ENCODE peak calls at places on chromosomes 2 and 18, in six cellular contexts. N is K562, D is HCT116, Y is A549, B is H1, C is GM12878. G is an unnamed sample.

GRCh38 chr2:33000986-33001385 is 54.2 kb downstream of the LTBP1 start:
- DNase-seq in B (no peak), Y (no peak), D (no peak), N (no peak), C (no peak), G (no peak)

GRCh38 chr2:230697676-230698075 is 15.0 kb upstream of the CAB39 start:
- DNase-seq in Y (no peak), B (no peak), C (no peak), N (no peak), D (peak; percentile 79), G (no peak)

GRCh38 chr18:42047721-42048120 is 92.7 kb downstream of the PIK3C3 start:
- DNase-seq in B (no peak), Y (no peak), N (no peak), D (no peak), C (no peak), G (peak; percentile 5)

GRCh38 chr2:25251461-25252273 is 83.3 kb upstream of the POMC start:
- DNase-seq in C (no peak), N (peak; percentile 65), B (peak; percentile 79), Y (peak; percentile 47), D (no peak), G (peak; percentile 72)

GRCh38 chr2:19898592-19899329 is 3.0 kb downstream of the TTC32 start:
- DNase-seq in B (no peak), N (peak; percentile 36), D (no peak), Y (no peak), C (no peak), G (peak; percentile 34)

GRCh38 chr2:181616715-181617114 is 40.2 kb downstream of the CERKL start:
- DNase-seq in B (no peak), Y (no peak), N (no peak), D (no peak), C (no peak), G (no peak)

GRCh38 chr18:26655010-26655613 is 106.8 kb upstream of the KCTD1 start:
- DNase-seq in C (no peak), N (no peak), Y (peak; percentile 39), D (no peak), B (no peak), G (no peak)

GRCh38 chr2:138512672-138513071 is 11.1 kb downstream of the SPOPL start:
- DNase-seq in Y (peak; percentile 26), C (no peak), B (no peak), D (no peak), N (no peak), G (no peak)

GRCh38 chr18:74230922-74231714 is 60.6 kb downstream of the CYB5A start:
- DNase-seq in N (no peak), B (no peak), D (no peak), C (no peak), Y (no peak), G (no peak)

GRCh38 chr2:67585400-67585799 is 188.3 kb downstream of the ETAA1 start:
- DNase-seq in D (no peak), N (no peak), Y (no peak), C (no peak), B (no peak), G (no peak)

GRCh38 chr2:85893428-85894258 is 4.9 kb upstream of the ST3GAL5 start:
- DNase-seq in C (no peak), B (no peak), Y (peak; percentile 92), N (no peak), D (no peak), G (no peak)

GRCh38 chr18:22411442-22411841 is 6.3 kb downstream of the CTAGE1 start:
- DNase-seq in Y (no peak), C (no peak), D (no peak), N (no peak), B (no peak), G (no peak)

DNA sequence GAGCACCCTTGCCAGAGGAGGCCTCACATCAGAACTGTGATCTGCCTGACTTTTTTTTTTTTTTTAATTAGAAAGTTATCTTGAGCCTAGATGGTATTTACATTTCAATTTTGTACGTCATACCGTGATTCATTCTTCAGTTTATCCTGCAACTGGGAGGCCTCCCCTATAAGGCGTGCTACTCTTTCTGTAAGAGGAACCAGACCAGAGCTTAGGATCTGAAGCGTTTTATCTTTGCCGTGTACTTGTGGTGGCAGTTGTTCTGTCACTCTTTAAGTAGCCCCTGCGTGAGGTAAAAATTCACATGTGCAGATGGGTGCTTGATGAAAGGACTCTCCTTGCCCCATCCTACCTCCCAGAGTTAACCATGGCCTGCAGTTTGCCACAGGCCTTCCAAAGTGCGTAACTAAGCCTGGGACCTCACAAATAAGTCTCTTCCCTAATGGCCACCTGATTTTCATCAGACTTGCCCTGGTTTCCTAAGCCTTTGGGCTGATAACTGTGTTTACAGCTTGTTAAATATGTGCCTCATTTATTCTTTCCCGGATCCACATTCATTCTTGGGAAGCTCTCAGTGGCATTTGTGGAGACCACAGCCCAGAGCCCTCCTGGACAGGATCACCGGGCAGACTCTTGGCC is 96.0 kb downstream of the MTCL1 start:
- DNase-seq in N (no peak), C (no peak), Y (peak; percentile 79), B (no peak), D (no peak), G (no peak)
- TF ChIP-seq MAX in N (no peak), C (no peak), Y (peak; percentile 50), B (no peak), D (no peak), G (no peak)

DNA sequence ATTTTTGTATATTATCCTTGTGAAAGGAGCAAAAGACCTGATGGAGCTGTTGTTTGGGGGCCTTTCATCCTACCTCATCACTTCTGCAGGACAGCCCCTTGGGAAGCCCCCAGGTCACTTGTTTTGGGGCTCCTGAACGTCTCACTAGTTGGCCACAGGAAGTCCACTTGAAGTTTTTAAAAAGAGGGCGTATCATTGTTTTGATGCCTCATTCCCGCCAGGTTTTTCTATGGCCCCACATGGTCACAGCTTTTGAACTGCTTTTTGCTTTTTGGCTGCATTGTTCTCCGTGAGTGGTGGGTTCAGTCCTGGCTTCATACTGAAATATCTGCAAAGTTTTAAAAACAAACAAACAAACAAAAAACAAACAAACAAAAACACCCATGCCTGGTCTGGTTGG is 216.3 kb downstream of the PRKCE start:
- DNase-seq in B (no peak), C (no peak), D (no peak), N (no peak), Y (no peak), G (no peak)
- TF ChIP-seq POLR2A in B (no peak), C (no peak), D (no peak), N (no peak), Y (no peak), G (no peak)

GRCh38 chr2:234480337-234480736 is 16.5 kb downstream of the ARL4C start:
- DNase-seq in Y (no peak), C (no peak), D (no peak), B (no peak), N (no peak), G (no peak)

GRCh38 chr2:234478121-234478858 is 18.6 kb downstream of the ARL4C start:
- DNase-seq in N (no peak), Y (no peak), C (no peak), B (no peak), D (no peak), G (no peak)

GRCh38 chr2:234474654-234475053 is 22.2 kb downstream of the ARL4C start:
- DNase-seq in B (no peak), N (no peak), D (no peak), C (no peak), Y (no peak), G (no peak)

GRCh38 chr2:234479465-234479864 is 17.4 kb downstream of the ARL4C start:
- DNase-seq in C (no peak), B (no peak), Y (no peak), D (no peak), N (no peak), G (no peak)

GRCh38 chr2:234476766-234477165 is 20.1 kb downstream of the ARL4C start:
- DNase-seq in C (no peak), B (no peak), N (peak; percentile 18), Y (no peak), D (no peak), G (no peak)
- TF ChIP-seq CTCF in C (no peak), B (peak; percentile 34), N (peak; percentile 34), Y (no peak), D (no peak), G (no peak)

DNA sequence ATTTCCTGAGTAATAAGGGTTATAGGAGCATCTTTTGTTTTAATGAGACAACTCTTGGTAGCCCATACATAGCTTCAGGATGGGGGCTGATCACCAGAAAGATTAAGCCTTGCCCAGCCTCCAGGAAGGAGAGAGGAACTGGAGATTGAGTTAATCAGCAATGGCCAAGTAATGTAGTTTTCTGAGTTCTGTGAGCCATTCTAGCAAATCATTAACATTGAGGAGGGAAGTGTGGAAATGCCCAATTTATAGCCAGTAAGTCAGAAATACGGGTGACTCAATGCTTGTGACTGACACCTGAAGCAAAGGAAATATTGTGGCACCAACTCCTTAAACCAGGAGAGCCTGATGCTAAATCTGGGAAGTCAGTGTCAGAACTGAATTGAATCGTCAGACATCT is 205.1 kb upstream of the SRD5A2 start:
- DNase-seq in C (peak; percentile 2), B (no peak), Y (peak; percentile 46), N (no peak), D (no peak), G (no peak)
- TF ChIP-seq MAX in C (no peak), B (no peak), Y (no peak), N (no peak), D (no peak), G (no peak)

GRCh38 chr2:43209204-43209717 is 17.1 kb downstream of the ZFP36L2 start:
- DNase-seq in C (no peak), D (no peak), Y (no peak), N (no peak), B (no peak), G (peak; percentile 33)

GRCh38 chr2:43212216-43212828 is 14.1 kb downstream of the ZFP36L2 start:
- DNase-seq in N (no peak), D (no peak), Y (no peak), C (no peak), B (no peak), G (peak; percentile 58)

GRCh38 chr2:43212931-43213330 is 13.5 kb downstream of the ZFP36L2 start:
- DNase-seq in Y (no peak), B (no peak), N (no peak), C (no peak), D (no peak), G (peak; percentile 96)

GRCh38 chr2:43210125-43210466 is 16.3 kb downstream of the ZFP36L2 start:
- DNase-seq in C (no peak), Y (no peak), B (no peak), N (no peak), D (no peak), G (no peak)

GRCh38 chr2:43210467-43211303 is 15.7 kb downstream of the ZFP36L2 start:
- DNase-seq in Y (no peak), C (no peak), D (no peak), N (peak; percentile 77), B (no peak), G (peak; percentile 100)
- TF ChIP-seq POLR2A in Y (no peak), C (no peak), D (no peak), N (no peak), B (no peak), G (peak; percentile 22)

G was measured in NB4.